ENCODE peak calls at places on chromosomes 6 and 20, in seven cellular contexts. C is HepG2, J is A549, N is lower leg skin, B is heart left ventricle, A is endothelial cell of umbilical vein, R is GM12878. Z is an unnamed sample.
A peak's percentile ranks its signal among the peaks of the same experiment; 100 is the strongest.

GRCh38 chr20:10461495-10461894 is 26.4 kb downstream of the SLX4IP start:
- DNase-seq in C (no peak), B (no peak), N (no peak), J (no peak), R (no peak), A (no peak), Z (no peak)

GRCh38 chr20:44211177-44212039 is 837 bp upstream of the OSER1 start:
- DNase-seq in C (no peak), N (peak; percentile 87), R (no peak), A (no peak), B (no peak), J (no peak), Z (no peak)

GRCh38 chr6:89359561-89359960 is 7.0 kb upstream of the UBE2J1 start:
- DNase-seq in C (no peak), B (no peak), J (no peak), R (no peak), N (no peak), A (no peak), Z (no peak)

GRCh38 chr6:56021943-56022342 is 146.6 kb upstream of the BMP5 start:
- DNase-seq in B (no peak), R (no peak), J (no peak), A (no peak), C (no peak), N (no peak), Z (no peak)

GRCh38 chr6:161303628-161304340 is 29.9 kb upstream of the AGPAT4 start:
- DNase-seq in B (no peak), J (no peak), N (no peak), R (no peak), C (no peak), A (no peak), Z (peak; percentile 4)

GRCh38 chr6:6368684-6369052 is 48.2 kb upstream of the F13A1 start:
- DNase-seq in A (no peak), C (no peak), R (no peak), J (no peak), B (no peak), N (no peak), Z (no peak)

GRCh38 chr6:28105286-28105685 is 19.1 kb upstream of the ZSCAN16 start:
- DNase-seq in C (no peak), N (no peak), R (no peak), B (no peak), A (no peak), J (no peak), Z (peak; percentile 14)

GRCh38 chr6:130796313-130796905 is 30.8 kb upstream of the SMLR1 start:
- DNase-seq in J (peak; percentile 9), A (peak; percentile 95), R (no peak), C (no peak), B (peak; percentile 22), N (no peak), Z (peak; percentile 11)

GRCh38 chr6:9121551-9121950 is 686.2 kb upstream of the SLC35B3 start:
- DNase-seq in R (no peak), B (no peak), J (no peak), N (no peak), A (no peak), C (no peak), Z (no peak)

GRCh38 chr20:19453781-19454310 is 241.4 kb downstream of the SLC24A3 start:
- DNase-seq in B (no peak), A (no peak), J (no peak), N (peak; percentile 72), R (no peak), C (no peak), Z (no peak)

GRCh38 chr6:36833182-36833789 is 6.0 kb downstream of the CPNE5 start:
- DNase-seq in N (no peak), R (no peak), B (no peak), J (no peak), C (no peak), A (no peak), Z (no peak)

GRCh38 chr6:70028246-70028645 is 161.9 kb downstream of the COL19A1 start:
- DNase-seq in C (no peak), B (no peak), N (no peak), A (no peak), R (no peak), J (no peak), Z (no peak)

GRCh38 chr20:56540415-56540814 is 7.4 kb downstream of the FAM209B start:
- DNase-seq in R (no peak), C (no peak), B (no peak), A (no peak), N (no peak), J (no peak), Z (peak; percentile 18)

GRCh38 chr6:27312146-27312949 is at the start of gene POM121L2:
- DNase-seq in R (no peak), B (no peak), C (peak; percentile 71), J (peak; percentile 80), A (peak; percentile 65), N (no peak), Z (no peak)

GRCh38 chr6:159168536-159169192 is 536 bp upstream of the FNDC1 start:
- DNase-seq in B (peak; percentile 35), C (peak; percentile 11), A (peak; percentile 42), N (no peak), J (peak; percentile 48), R (no peak), Z (no peak)

GRCh38 chr20:44914924-44915323 is 5.1 kb downstream of the PABPC1L start:
- DNase-seq in A (no peak), J (no peak), B (no peak), N (no peak), R (no peak), C (no peak), Z (no peak)

GRCh38 chr6:146543940-146544661 is 468 bp downstream of the RAB32 start:
- DNase-seq in C (peak; percentile 74), J (peak; percentile 54), N (peak; percentile 89), A (peak; percentile 64), R (no peak), B (peak; percentile 23), Z (peak; percentile 7)

GRCh38 chr6:146544783-146545182 is 1.1 kb downstream of the RAB32 start:
- DNase-seq in J (no peak), N (no peak), R (no peak), B (no peak), C (no peak), A (peak; percentile 16), Z (no peak)

GRCh38 chr6:146542881-146543210 is 787 bp upstream of the RAB32 start:
- DNase-seq in R (no peak), J (no peak), C (no peak), B (no peak), A (no peak), N (no peak), Z (no peak)

GRCh38 chr6:146545608-146546007 is 2.0 kb downstream of the RAB32 start:
- DNase-seq in A (peak; percentile 13), B (no peak), C (no peak), J (no peak), N (no peak), R (no peak), Z (no peak)

GRCh38 chr6:146543211-146543939 is at the start of gene RAB32:
- DNase-seq in B (peak; percentile 95), N (peak; percentile 97), C (peak; percentile 89), A (peak; percentile 92), J (peak; percentile 90), R (no peak), Z (peak; percentile 63)
- TF ChIP-seq POLR2A in B (peak; percentile 74), N (no peak), C (peak; percentile 81), A (peak; percentile 69), J (peak; percentile 41), R (no peak), Z (peak; percentile 43)

GRCh38 chr6:32943864-32944263 is 3.0 kb upstream of the HLA-DMB start:
- DNase-seq in J (no peak), C (no peak), N (no peak), B (no peak), R (no peak), A (no peak), Z (no peak)

GRCh38 chr6:32938494-32938893 is 2.3 kb downstream of the HLA-DMB start:
- DNase-seq in J (no peak), B (no peak), N (no peak), C (no peak), R (no peak), A (no peak), Z (no peak)

GRCh38 chr6:32941412-32941784 is 570 bp upstream of the HLA-DMB start:
- DNase-seq in B (no peak), A (peak; percentile 68), J (no peak), N (no peak), R (peak; percentile 95), C (no peak), Z (no peak)

GRCh38 chr6:32942555-32942954 is 1.7 kb upstream of the HLA-DMB start:
- DNase-seq in B (no peak), R (no peak), C (no peak), A (no peak), J (no peak), N (no peak), Z (no peak)

DNA sequence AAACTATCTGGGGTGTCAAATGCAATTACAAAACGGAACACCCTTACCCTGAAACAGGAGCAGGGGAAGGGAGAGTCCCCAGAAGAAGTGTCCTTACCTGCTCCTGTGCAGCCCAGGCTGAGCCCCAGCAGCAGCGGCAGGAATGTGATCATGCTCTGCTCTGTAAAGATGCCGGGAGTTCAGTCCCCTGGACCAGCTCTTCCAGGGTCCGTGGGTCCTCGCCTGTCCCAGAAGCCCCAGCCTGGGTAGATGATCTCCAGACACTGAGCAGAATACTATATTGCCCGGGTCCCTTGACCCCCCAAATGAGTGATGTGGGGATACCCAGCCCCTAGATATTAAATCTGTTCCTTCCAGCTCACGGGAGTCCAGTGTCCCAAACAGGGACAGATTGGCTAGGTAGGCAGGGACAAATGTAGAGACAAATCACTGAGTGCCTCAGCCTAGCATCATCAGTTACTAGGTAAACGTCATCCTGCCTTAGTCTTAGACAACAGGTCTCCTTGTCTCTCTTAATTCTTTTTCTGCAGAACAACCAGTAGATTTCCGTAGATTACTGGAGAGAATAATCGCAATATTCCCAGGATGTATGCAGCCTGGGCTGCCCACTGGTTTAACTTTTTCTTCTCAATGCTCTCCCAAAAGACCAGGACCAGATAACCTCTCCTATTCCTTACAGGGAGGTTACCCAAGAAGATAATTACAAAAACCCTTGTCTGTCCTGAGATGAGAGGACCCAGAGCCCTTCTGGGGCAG is at the start of gene HLA-DMB:
- DNase-seq in R (peak; percentile 97), B (peak; percentile 80), J (peak; percentile 79), A (peak; percentile 88), C (peak; percentile 49), N (no peak), Z (peak; percentile 87)
- TF ChIP-seq POLR2A in R (peak; percentile 71), B (peak; percentile 22), J (no peak), A (no peak), C (no peak), N (no peak), Z (no peak)

DNA sequence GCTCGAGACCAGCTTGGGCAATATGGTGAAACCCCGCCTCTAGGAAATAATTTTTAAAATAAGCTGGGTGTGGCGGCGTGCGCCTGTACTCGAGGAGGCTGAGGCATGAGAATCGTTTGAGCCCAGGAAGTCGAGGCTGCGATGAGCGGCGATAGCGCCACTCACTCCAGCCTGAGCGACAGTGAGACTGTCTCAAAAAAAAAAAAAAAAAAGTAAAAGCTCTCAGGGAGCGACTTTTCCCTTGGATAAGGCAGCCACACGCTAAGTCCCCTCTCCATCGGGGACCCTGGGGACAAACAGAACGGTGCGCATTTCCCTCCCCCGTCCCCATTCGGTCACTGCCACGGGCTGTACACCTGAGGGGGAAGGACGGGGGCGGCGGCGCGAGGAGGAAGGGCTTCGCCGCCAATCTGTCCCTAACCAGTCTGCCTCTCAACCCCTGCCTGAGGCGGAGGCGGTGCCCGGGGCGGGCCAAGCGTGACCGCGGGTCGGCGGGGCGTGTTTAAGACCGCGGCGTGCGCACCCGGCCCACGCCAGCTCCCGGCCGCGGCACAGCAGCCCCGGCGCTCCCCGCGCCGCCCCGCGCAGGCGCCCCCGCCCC is at the start of gene GMPR:
- DNase-seq in B (peak; percentile 82), R (no peak), A (peak; percentile 81), J (no peak), C (no peak), N (peak; percentile 96), Z (peak; percentile 75)
- TF ChIP-seq POLR2A in B (peak; percentile 58), R (no peak), A (no peak), J (no peak), C (no peak), N (no peak), Z (peak; percentile 8)

GRCh38 chr6:134510920-134511319 is 193.0 kb upstream of the SGK1 start:
- DNase-seq in R (no peak), B (peak; percentile 29), A (peak; percentile 59), C (no peak), J (no peak), N (no peak), Z (no peak)
- TF ChIP-seq POLR2A in R (no peak), B (no peak), A (no peak), C (no peak), J (no peak), N (no peak), Z (no peak)

Z was measured in H54.